ENCODE peak calls at places on chromosomes 4 and X, in seven cellular contexts. I is A673; V is SK-N-SH; A is tibial artery; P is neural progenitor cell; U is right cardiac atrium; F is CD8-positive, alpha-beta memory T cell. D is an unnamed sample. For H3K9me3, the result is how much of the 10 kb centered on the place peaks cover.

GRCh38 chrX:111164728-111165127 is 68.7 kb downstream of the PAK3 start:
- DNase-seq in I (peak), V (peak), A (no peak), P (peak), U (no peak), F (no peak), D (no peak)

GRCh38 chrX:15146515-15146914 is 123.4 kb downstream of the ASB9 start:
- DNase-seq in I (peak), V (peak), A (no peak), P (peak), U (peak), F (no peak), D (no peak)

GRCh38 chr4:114417214-114417613 is 181.4 kb upstream of the UGT8 start:
- DNase-seq in I (peak), V (peak), A (no peak), P (peak), U (no peak), F (no peak), D (no peak)

GRCh38 chr4:152708361-152708760 is 28.6 kb upstream of the TMEM154 start:
- DNase-seq in I (no peak), V (no peak), A (no peak), P (no peak), U (no peak), F (no peak), D (no peak)

GRCh38 chr4:37470243-37470642 is 215.9 kb downstream of the RELL1 start:
- DNase-seq in I (no peak), V (no peak), A (no peak), P (no peak), U (no peak), F (no peak), D (no peak)

GRCh38 chr4:150515135-150515534 is 66.8 kb upstream of the MAB21L2 start:
- DNase-seq in I (no peak), V (no peak), A (no peak), P (no peak), U (no peak), F (no peak), D (no peak)

GRCh38 chr4:182065255-182065654 is 177.9 kb upstream of the TENM3 start:
- DNase-seq in I (peak), V (no peak), A (no peak), P (no peak), U (no peak), F (no peak), D (no peak)

GRCh38 chr4:170089743-170090666 is at the start of gene AADAT:
- DNase-seq in I (peak), V (peak), A (peak), P (peak), U (peak), F (no peak), D (no peak)

GRCh38 chrX:108199691-108200090 is 108.1 kb downstream of the ATG4A start:
- DNase-seq in I (peak), V (peak), A (no peak), P (peak), U (no peak), F (no peak), D (no peak)

GRCh38 chr4:74733760-74734159 is 60.6 kb downstream of the BTC start:
- DNase-seq in I (no peak), V (no peak), A (no peak), P (no peak), U (no peak), F (no peak), D (no peak)

GRCh38 chrX:150362599-150363481 is at the start of gene MAMLD1:
- DNase-seq in I (peak), V (peak), A (peak), P (peak), U (peak), F (peak), D (peak)

GRCh38 chr4:3287972-3288570 is 4.8 kb upstream of the RGS12 start:
- DNase-seq in I (no peak), V (no peak), A (peak), P (no peak), U (no peak), F (no peak), D (no peak)

GRCh38 chr4:40840985-40841571 is 91.3 kb downstream of the NSUN7 start:
- DNase-seq in I (peak), V (peak), A (peak), P (peak), U (peak), F (peak), D (peak)

GRCh38 chr4:76948441-76949292 is 885 bp upstream of the SEPTIN11 start:
- DNase-seq in I (peak), V (peak), A (peak), P (peak), U (peak), F (peak), D (peak)

GRCh38 chrX:78527818-78528217 is 131.3 kb downstream of the RTL3 start:
- DNase-seq in I (no peak), V (no peak), A (no peak), P (no peak), U (no peak), F (no peak), D (no peak)

GRCh38 chr4:177182156-177182555 is 127.5 kb upstream of the NEIL3 start:
- DNase-seq in I (no peak), V (no peak), A (no peak), P (no peak), U (no peak), F (no peak), D (no peak)

GRCh38 chr4:13944095-13944501 is 316.6 kb upstream of the BOD1L1 start:
- DNase-seq in I (no peak), V (no peak), A (no peak), P (no peak), U (peak), F (no peak), D (no peak)

GRCh38 chr4:40856836-40857362 is 107.1 kb downstream of the NSUN7 start:
- DNase-seq in I (peak), V (peak), A (peak), P (peak), U (peak), F (peak), D (no peak)

GRCh38 chr4:156999175-156999517 is 27.5 kb upstream of the PDGFC start:
- DNase-seq in I (peak), V (no peak), A (no peak), P (no peak), U (no peak), F (no peak), D (no peak)

GRCh38 chrX:42714981-42715688 is 62.8 kb downstream of the PPP1R2C start:
- DNase-seq in I (peak), V (peak), A (peak), P (peak), U (peak), F (peak), D (peak)

GRCh38 chr4:142656178-142656577 is 189.9 kb downstream of the INPP4B start:
- DNase-seq in I (peak), V (no peak), A (no peak), P (peak), U (no peak), F (no peak), D (peak)
- H3K9me3 ChIP-seq in I (under half), V (under half), A (under half), P (under half), U (under half), F (under half), D (under half)

DNA sequence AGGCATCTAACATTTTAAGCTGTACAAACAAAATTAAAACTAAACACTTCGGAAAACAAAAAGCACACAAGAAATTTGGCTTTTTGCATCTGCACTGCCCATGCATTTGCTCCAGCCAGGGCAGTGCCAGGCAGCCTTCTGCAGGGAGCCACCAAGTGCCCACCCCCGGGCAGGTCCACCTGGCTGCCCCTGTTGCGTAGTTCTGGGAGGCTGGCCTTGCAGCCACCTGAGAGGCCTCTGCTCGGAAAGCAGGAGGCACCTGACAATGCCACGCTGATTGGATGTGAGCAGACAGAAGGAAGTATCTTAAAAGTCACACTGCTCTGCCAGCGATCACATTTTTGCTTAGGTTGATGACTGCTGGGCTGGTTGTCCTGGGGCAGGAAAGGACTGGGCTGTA is 3.5 kb downstream of the TMEM271 start:
- DNase-seq in I (no peak), V (no peak), A (no peak), P (no peak), U (no peak), F (no peak), D (no peak)
- H3K9me3 ChIP-seq in I (under half), V (under half), A (under half), P (under half), U (under half), F (under half), D (under half)

DNA sequence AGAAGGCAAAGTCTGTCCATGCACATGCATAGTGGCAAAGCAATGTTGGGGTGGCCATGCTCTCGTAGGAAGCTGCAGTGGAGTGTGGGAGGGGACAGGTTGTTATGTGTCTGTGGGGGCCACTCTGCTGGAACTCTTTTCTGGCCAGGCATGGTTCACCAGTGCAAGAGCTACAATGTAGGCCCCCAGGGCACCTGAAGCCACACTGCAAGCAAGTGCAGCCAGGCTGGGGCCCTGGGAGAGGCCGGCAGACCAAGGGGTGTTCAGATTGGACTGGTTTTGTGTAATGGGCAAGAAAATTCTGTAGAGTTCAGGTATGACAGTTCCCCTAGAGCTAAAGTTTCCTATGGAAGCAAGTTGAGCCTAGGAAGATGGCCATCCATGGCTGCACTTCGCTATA is 97.0 kb upstream of the ZC4H2 start:
- DNase-seq in I (no peak), V (no peak), A (no peak), P (no peak), U (no peak), F (no peak), D (no peak)
- H3K9me3 ChIP-seq in I (half or more), V (under half), A (under half), P (under half), U (under half), F (under half), D (under half)

GRCh38 chrX:1053072-1053471 is 159.4 kb downstream of the CRLF2 start:
- DNase-seq in I (no peak), V (no peak), A (no peak), P (no peak), U (no peak), F (no peak), D (no peak)
- H3K9me3 ChIP-seq in I (under half), V (under half), A (under half), P (under half), U (under half), F (under half), D (under half)

D was measured in CD4-positive, alpha-beta memory T cell.